ENCODE peak calls at places on chromosomes 6 and 20, in four cellular contexts. S is IMR-90, F is spleen, H is adrenal gland. Y is an unnamed sample.

GRCh38 chr20:25046736-25047666 is 10.9 kb downstream of the ACSS1 start:
- DNase-seq in S (no peak), F (peak; percentile 71), H (no peak), Y (no peak)

GRCh38 chr6:149995971-149996370 is 29.4 kb downstream of the RAET1L start:
- DNase-seq in S (no peak), F (no peak), H (no peak), Y (no peak)

GRCh38 chr6:160755168-160755567 is 53.1 kb downstream of the PLG start:
- DNase-seq in S (no peak), F (no peak), H (no peak), Y (no peak)

GRCh38 chr6:1464796-1465348 is 75.5 kb downstream of the FOXF2 start:
- DNase-seq in S (no peak), F (no peak), H (no peak), Y (no peak)

GRCh38 chr20:32433311-32434021 is 75.3 kb downstream of the ASXL1 start:
- DNase-seq in S (no peak), F (no peak), H (no peak), Y (no peak)

GRCh38 chr20:13492001-13492480 is 146.7 kb downstream of the TASP1 start:
- DNase-seq in S (peak; percentile 72), F (no peak), H (no peak), Y (peak; percentile 14)

GRCh38 chr6:155158044-155158843 is 105.6 kb upstream of the CLDN20 start:
- DNase-seq in S (peak; percentile 13), F (no peak), H (no peak), Y (no peak)

GRCh38 chr20:4563534-4563933 is 158.2 kb upstream of the PRND start:
- DNase-seq in S (peak; percentile 80), F (no peak), H (peak; percentile 20), Y (peak; percentile 32)

GRCh38 chr20:46928580-46929132 is 34.0 kb downstream of the EYA2 start:
- DNase-seq in S (peak; percentile 58), F (no peak), H (no peak), Y (peak; percentile 86)

GRCh38 chr6:38346291-38347079 is 293.2 kb downstream of the BTBD9 start:
- DNase-seq in S (peak; percentile 90), F (no peak), H (no peak), Y (no peak)

GRCh38 chr6:39102024-39102820 is 12.8 kb downstream of the SAYSD1 start:
- DNase-seq in S (peak; percentile 84), F (no peak), H (no peak), Y (no peak)

GRCh38 chr20:50277460-50278376 is 87.1 kb downstream of the CEBPB start:
- DNase-seq in S (no peak), F (peak; percentile 69), H (no peak), Y (no peak)

GRCh38 chr6:116287668-116288282 is 8.0 kb upstream of the TSPYL1 start:
- DNase-seq in S (peak; percentile 74), F (no peak), H (no peak), Y (no peak)

GRCh38 chr6:104599821-104600658 is 259.7 kb downstream of the HACE1 start:
- DNase-seq in S (no peak), F (no peak), H (no peak), Y (no peak)

GRCh38 chr6:49764571-49765236 is 20.5 kb upstream of the CRISP3 start:
- DNase-seq in S (no peak), F (no peak), H (no peak), Y (peak; percentile 78)

GRCh38 chr6:15444881-15445280 is 199.0 kb downstream of the JARID2 start:
- DNase-seq in S (no peak), F (no peak), H (no peak), Y (peak; percentile 39)

GRCh38 chr20:58583141-58583540 is 67.9 kb upstream of the APCDD1L start:
- DNase-seq in S (peak; percentile 49), F (no peak), H (no peak), Y (no peak)

GRCh38 chr20:6519556-6519955 is 247.9 kb upstream of the BMP2 start:
- DNase-seq in S (peak; percentile 91), F (no peak), H (no peak), Y (no peak)

GRCh38 chr20:36835025-36835424 is 40.9 kb upstream of the TLDC2 start:
- DNase-seq in S (no peak), F (no peak), H (peak; percentile 78), Y (no peak)

GRCh38 chr6:111201155-111201554 is 113.9 kb downstream of the SLC16A10 start:
- DNase-seq in S (no peak), F (no peak), H (no peak), Y (no peak)

GRCh38 chr20:62133864-62134263 is 9.3 kb downstream of the PSMA7 start:
- DNase-seq in S (no peak), F (no peak), H (no peak), Y (no peak)

GRCh38 chr20:10596726-10597125 is 77.1 kb downstream of the JAG1 start:
- DNase-seq in S (peak; percentile 95), F (no peak), H (no peak), Y (no peak)

GRCh38 chr6:94254689-94255088 is 835.3 kb upstream of the EPHA7 start:
- DNase-seq in S (no peak), F (no peak), H (no peak), Y (no peak)

GRCh38 chr6:17393335-17394191 is at the start of gene CAP2:
- DNase-seq in S (peak; percentile 59), F (no peak), H (peak; percentile 81), Y (peak; percentile 47)

GRCh38 chr20:44618318-44618731 is 33.2 kb downstream of the ADA start:
- DNase-seq in S (no peak), F (peak; percentile 77), H (no peak), Y (no peak)

GRCh38 chr20:44616604-44616964 is 34.2 kb downstream of the PKIG start:
- DNase-seq in S (no peak), F (peak; percentile 67), H (no peak), Y (no peak)

GRCh38 chr20:44614525-44614924 is 32.1 kb downstream of the PKIG start:
- DNase-seq in S (no peak), F (peak; percentile 66), H (no peak), Y (no peak)

GRCh38 chr20:44615169-44615791 is 32.9 kb downstream of the PKIG start:
- DNase-seq in S (peak; percentile 38), F (peak; percentile 73), H (no peak), Y (no peak)

GRCh38 chr20:44615876-44616603 is 33.7 kb downstream of the PKIG start:
- DNase-seq in S (no peak), F (peak; percentile 54), H (peak; percentile 74), Y (no peak)
- TF ChIP-seq POLR2A in S (no peak), F (no peak), H (no peak), Y (no peak)

GRCh38 chr20:17857639-17858449 is 110.8 kb downstream of the SNX5 start:
- DNase-seq in S (no peak), F (no peak), H (no peak), Y (no peak)

GRCh38 chr20:17858450-17859001 is 110.1 kb downstream of the SNX5 start:
- DNase-seq in S (no peak), F (peak; percentile 52), H (no peak), Y (no peak)

GRCh38 chr20:17856837-17857605 is 111.6 kb downstream of the SNX5 start:
- DNase-seq in S (no peak), F (peak; percentile 47), H (no peak), Y (no peak)

GRCh38 chr20:17854307-17854903 is 114.2 kb downstream of the SNX5 start:
- DNase-seq in S (peak; percentile 44), F (no peak), H (peak; percentile 60), Y (peak; percentile 80)

GRCh38 chr20:17856024-17856564 is 112.5 kb downstream of the SNX5 start:
- DNase-seq in S (peak; percentile 28), F (peak; percentile 83), H (no peak), Y (no peak)
- H3K27ac ChIP-seq in S (no peak overlapping the region), F (no peak overlapping the region), H (no peak overlapping the region), Y (no peak overlapping the region)

GRCh38 chr20:41006126-41006935 is 22.3 kb upstream of the TOP1 start:
- DNase-seq in S (no peak), F (no peak), H (no peak), Y (no peak)
- TF ChIP-seq POLR2A in S (no peak), F (no peak), H (no peak), Y (no peak)

DNA sequence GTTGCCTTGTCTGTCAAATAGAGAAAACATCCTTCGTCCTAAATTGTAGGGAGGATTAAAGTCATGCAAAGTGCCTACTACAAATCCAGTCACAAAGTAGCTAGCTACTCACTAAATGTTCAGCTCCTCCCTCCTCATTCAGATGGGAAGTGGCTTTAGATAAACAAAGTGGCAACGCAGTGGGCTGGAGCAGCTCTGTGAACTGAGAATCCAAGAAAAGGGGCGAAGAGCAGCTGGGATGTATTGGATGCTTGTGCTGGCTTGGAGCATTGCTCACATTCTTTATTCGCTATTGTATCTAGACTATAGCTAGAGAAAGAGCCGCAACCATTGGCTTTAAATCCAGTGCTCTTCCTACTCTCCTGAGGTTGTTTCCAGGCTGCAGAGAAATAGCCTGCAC is 10.3 kb downstream of the MOG start:
- DNase-seq in S (no peak), F (no peak), H (no peak), Y (no peak)
- H3K27ac ChIP-seq in S (no peak overlapping the region), F (no peak overlapping the region), H (no peak overlapping the region), Y (no peak overlapping the region)

GRCh38 chr6:124964084-124964763 is 2.0 kb downstream of the RNF217 start:
- DNase-seq in S (peak; percentile 65), F (no peak), H (peak; percentile 77), Y (peak; percentile 35)
- TF ChIP-seq POLR2A in S (no peak), F (no peak), H (peak; percentile 75), Y (no peak)

DNA sequence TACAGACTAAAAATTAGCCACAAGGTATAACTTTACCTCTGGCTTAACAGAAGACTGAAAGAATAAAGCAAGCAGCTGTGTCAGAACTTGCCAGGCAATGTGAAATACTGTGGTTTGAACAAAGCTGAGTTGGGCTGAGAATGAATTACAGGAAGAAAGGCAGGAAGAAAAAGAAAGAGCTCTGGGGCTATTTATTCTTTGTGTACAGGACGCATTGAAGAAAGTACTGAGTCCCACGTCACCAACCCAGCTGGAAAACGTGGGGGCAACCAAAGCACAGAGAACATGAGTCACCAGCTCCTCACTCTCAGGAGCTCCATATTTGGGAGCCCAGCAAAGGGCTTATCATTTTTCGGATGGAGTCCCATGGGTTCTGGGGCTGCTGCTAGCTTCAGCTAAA is 121.6 kb upstream of the NEDD9 start:
- DNase-seq in S (peak; percentile 58), F (no peak), H (peak; percentile 28), Y (peak; percentile 44)
- H3K27ac ChIP-seq in S (no peak overlapping the region), F (peak overlapping the region; percentile 32), H (no peak overlapping the region), Y (peak overlapping the region; percentile 37)

GRCh38 chr6:168078199-168078942 is 641 bp downstream of the FRMD1 start:
- DNase-seq in S (no peak), F (no peak), H (no peak), Y (peak; percentile 30)

GRCh38 chr6:168080397-168081077 is 1.5 kb upstream of the FRMD1 start:
- DNase-seq in S (no peak), F (no peak), H (no peak), Y (no peak)

GRCh38 chr6:168081858-168082546 is 3.0 kb upstream of the FRMD1 start:
- DNase-seq in S (no peak), F (no peak), H (no peak), Y (no peak)

GRCh38 chr6:168075787-168076202 is 3.2 kb downstream of the FRMD1 start:
- DNase-seq in S (no peak), F (no peak), H (no peak), Y (no peak)

DNA sequence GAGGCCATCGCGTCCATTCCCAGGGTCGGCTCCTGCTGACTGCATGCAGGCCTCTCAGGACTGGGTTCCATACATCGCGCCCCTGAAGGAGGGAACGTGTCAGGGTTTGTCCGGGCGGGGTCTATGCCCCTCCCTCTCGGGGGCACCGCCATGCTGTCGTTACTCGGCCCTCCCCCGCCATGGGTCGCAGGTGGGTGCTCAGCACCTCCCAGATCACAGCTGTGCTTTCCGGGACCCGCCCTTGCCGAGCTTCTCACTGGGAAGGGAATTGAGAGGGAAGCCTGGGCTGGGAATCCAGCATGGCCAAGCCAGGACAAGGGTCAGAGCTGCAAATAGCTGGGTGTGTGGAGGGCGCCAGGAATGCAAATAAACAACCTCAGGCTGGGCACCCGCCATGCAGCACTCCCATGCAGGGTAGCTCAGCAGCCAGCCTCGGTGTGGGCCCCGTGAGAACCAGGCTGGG is at the start of gene FRMD1:
- DNase-seq in S (no peak), F (no peak), H (no peak), Y (no peak)
- TF ChIP-seq POLR2A in S (no peak), F (no peak), H (no peak), Y (no peak)